ENCODE peak calls at places on chromosomes 1 and 21, in six cellular contexts. X is IMR-90, Y is neuronal stem cell, E is H9, R is trophoblast cell, M is mesenchymal stem cell. Q is an unnamed sample.

GRCh38 chr1:156492591-156493080 is 7.9 kb downstream of the MEF2D start:
- DNase-seq in X (no peak), Y (no peak), E (no peak), R (no peak), M (no peak), Q (no peak)

GRCh38 chr1:98034505-98034904 is 113.7 kb upstream of the DPYD start:
- DNase-seq in X (peak), Y (no peak), E (no peak), R (no peak), M (no peak), Q (no peak)

GRCh38 chr1:240575976-240576666 is 35.8 kb downstream of the GREM2 start:
- DNase-seq in X (peak), Y (no peak), E (no peak), R (peak), M (peak), Q (no peak)

GRCh38 chr1:150385537-150386445 is 21.8 kb downstream of the RPRD2 start:
- DNase-seq in X (no peak), Y (no peak), E (no peak), R (no peak), M (no peak), Q (no peak)

GRCh38 chr1:102833171-102833570 is 275.2 kb downstream of the COL11A1 start:
- DNase-seq in X (no peak), Y (no peak), E (no peak), R (peak), M (no peak), Q (no peak)

GRCh38 chr1:6570066-6570465 is 9.7 kb upstream of the ZBTB48 start:
- DNase-seq in X (no peak), Y (no peak), E (no peak), R (no peak), M (no peak), Q (no peak)

GRCh38 chr1:228901936-228902681 is 166.8 kb downstream of the RHOU start:
- DNase-seq in X (no peak), Y (no peak), E (no peak), R (no peak), M (no peak), Q (peak)

GRCh38 chr1:9996624-9997582 is at the start of gene RBP7:
- DNase-seq in X (no peak), Y (peak), E (peak), R (no peak), M (no peak), Q (peak)

GRCh38 chr21:21688877-21689276 is 690.7 kb downstream of the NCAM2 start:
- DNase-seq in X (peak), Y (peak), E (peak), R (peak), M (peak), Q (peak)

GRCh38 chr1:231040800-231041704 is 998 bp upstream of the FAM89A start:
- DNase-seq in X (no peak), Y (no peak), E (peak), R (peak), M (peak), Q (peak)

GRCh38 chr21:17195965-17196364 is 316.9 kb upstream of the CXADR start:
- DNase-seq in X (no peak), Y (no peak), E (no peak), R (no peak), M (no peak), Q (no peak)

GRCh38 chr1:203536981-203537455 is 43.1 kb downstream of the OPTC start:
- DNase-seq in X (peak), Y (no peak), E (no peak), R (peak), M (peak), Q (no peak)

GRCh38 chr1:8047686-8048522 is 21.8 kb upstream of the ERRFI1 start:
- DNase-seq in X (peak), Y (no peak), E (no peak), R (peak), M (peak), Q (no peak)

GRCh38 chr1:60281360-60281932 is 207.9 kb upstream of the C1orf87 start:
- DNase-seq in X (peak), Y (peak), E (peak), R (peak), M (peak), Q (peak)

GRCh38 chr1:6118415-6118814 is 61.7 kb downstream of the CHD5 start:
- DNase-seq in X (peak), Y (no peak), E (no peak), R (no peak), M (no peak), Q (no peak)

GRCh38 chr1:46805755-46806154 is 6.9 kb downstream of the CYP4B1 start:
- DNase-seq in X (no peak), Y (no peak), E (no peak), R (no peak), M (no peak), Q (no peak)

GRCh38 chr21:34235514-34235913 is 128.3 kb upstream of the KCNE2 start:
- DNase-seq in X (no peak), Y (peak), E (no peak), R (peak), M (no peak), Q (no peak)

GRCh38 chr1:231335663-231336602 is 1.7 kb downstream of the EXOC8 start:
- DNase-seq in X (no peak), Y (no peak), E (no peak), R (peak), M (peak), Q (no peak)

GRCh38 chr1:54810144-54810942 is 9.2 kb upstream of the TTC22 start:
- DNase-seq in X (peak), Y (peak), E (peak), R (peak), M (peak), Q (no peak)

GRCh38 chr1:226731257-226731893 is 7.7 kb downstream of the ITPKB start:
- DNase-seq in X (no peak), Y (no peak), E (no peak), R (no peak), M (no peak), Q (no peak)

GRCh38 chr21:27536319-27536718 is 569.4 kb upstream of the ADAMTS5 start:
- DNase-seq in X (peak), Y (no peak), E (no peak), R (no peak), M (peak), Q (no peak)

GRCh38 chr1:229993060-229993459 is 74.0 kb upstream of the GALNT2 start:
- DNase-seq in X (no peak), Y (no peak), E (no peak), R (no peak), M (no peak), Q (no peak)

GRCh38 chr1:34757386-34757785 is 2.2 kb upstream of the GJB4 start:
- DNase-seq in X (no peak), Y (no peak), E (no peak), R (no peak), M (no peak), Q (no peak)

GRCh38 chr1:245411245-245411644 is 256.5 kb downstream of the KIF26B start:
- DNase-seq in X (peak), Y (no peak), E (no peak), R (no peak), M (peak), Q (no peak)

GRCh38 chr1:231000201-231000600 is 21.3 kb downstream of the ARV1 start:
- DNase-seq in X (no peak), Y (no peak), E (no peak), R (no peak), M (no peak), Q (no peak)

GRCh38 chr1:211551628-211552465 is 27.1 kb downstream of the SLC30A1 start:
- DNase-seq in X (peak), Y (no peak), E (no peak), R (peak), M (peak), Q (no peak)

GRCh38 chr1:224726783-224727182 is 110.7 kb downstream of the CNIH3 start:
- DNase-seq in X (peak), Y (no peak), E (no peak), R (peak), M (peak), Q (no peak)

GRCh38 chr1:54588377-54588776 is 34.9 kb downstream of the FAM151A start:
- DNase-seq in X (no peak), Y (no peak), E (no peak), R (no peak), M (no peak), Q (no peak)

GRCh38 chr1:94095744-94096469 is 25.0 kb downstream of the ABCA4 start:
- DNase-seq in X (peak), Y (no peak), E (no peak), R (no peak), M (no peak), Q (no peak)

GRCh38 chr1:191255354-191256057 is 777.8 kb upstream of the BRINP3 start:
- DNase-seq in X (no peak), Y (peak), E (no peak), R (no peak), M (no peak), Q (no peak)

DNA sequence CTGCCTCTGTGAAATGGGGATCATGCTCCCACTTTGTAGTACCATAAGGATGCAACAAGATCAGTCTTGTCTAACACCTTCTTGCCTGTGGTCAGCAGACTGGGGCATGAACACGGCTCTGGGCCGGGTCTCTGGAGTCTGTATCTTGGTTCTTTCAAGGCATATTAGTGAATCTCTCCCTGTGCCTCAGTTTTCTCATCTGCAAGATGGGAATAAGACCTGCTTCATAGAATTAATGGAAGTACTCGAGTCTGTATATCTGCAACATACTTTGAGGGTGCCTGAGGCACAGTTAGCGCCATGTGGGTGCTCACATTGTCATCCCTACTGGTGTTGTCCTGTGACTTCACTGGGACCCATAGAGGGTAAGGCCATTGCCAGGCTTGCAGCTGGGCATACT is 84.6 kb downstream of the IGSF21 start:
- DNase-seq in X (no peak), Y (no peak), E (no peak), R (no peak), M (no peak), Q (no peak)
- H3K14ac ChIP-seq in X (no peak), Y (no peak), E (no peak), R (no peak), M (no peak), Q (no peak)

GRCh38 chr1:67647814-67648358 is 37.1 kb upstream of the GADD45A start:
- DNase-seq in X (no peak), Y (no peak), E (no peak), R (no peak), M (no peak), Q (no peak)
- H3K14ac ChIP-seq in X (no peak), Y (no peak), E (no peak), R (no peak), M (no peak), Q (no peak)

GRCh38 chr1:109136766-109137165 is 22.9 kb downstream of the ELAPOR1 start:
- DNase-seq in X (no peak), Y (no peak), E (no peak), R (no peak), M (no peak), Q (no peak)

GRCh38 chr1:109137959-109138757 is 24.2 kb downstream of the ELAPOR1 start:
- DNase-seq in X (no peak), Y (no peak), E (no peak), R (peak), M (no peak), Q (no peak)

GRCh38 chr1:109140384-109140783 is 26.5 kb downstream of the ELAPOR1 start:
- DNase-seq in X (no peak), Y (no peak), E (no peak), R (no peak), M (no peak), Q (no peak)

GRCh38 chr1:109142248-109142647 is 28.3 kb downstream of the ELAPOR1 start:
- DNase-seq in X (no peak), Y (no peak), E (no peak), R (no peak), M (no peak), Q (no peak)
- H3K14ac ChIP-seq in X (no peak), Y (no peak), E (no peak), R (no peak), M (no peak), Q (no peak)

GRCh38 chr1:85660541-85660940 is 47.7 kb downstream of the ZNHIT6 start:
- DNase-seq in X (no peak), Y (no peak), E (no peak), R (no peak), M (no peak), Q (no peak)
- H3K14ac ChIP-seq in X (no peak), Y (no peak), E (no peak), R (no peak), M (no peak), Q (no peak)

DNA sequence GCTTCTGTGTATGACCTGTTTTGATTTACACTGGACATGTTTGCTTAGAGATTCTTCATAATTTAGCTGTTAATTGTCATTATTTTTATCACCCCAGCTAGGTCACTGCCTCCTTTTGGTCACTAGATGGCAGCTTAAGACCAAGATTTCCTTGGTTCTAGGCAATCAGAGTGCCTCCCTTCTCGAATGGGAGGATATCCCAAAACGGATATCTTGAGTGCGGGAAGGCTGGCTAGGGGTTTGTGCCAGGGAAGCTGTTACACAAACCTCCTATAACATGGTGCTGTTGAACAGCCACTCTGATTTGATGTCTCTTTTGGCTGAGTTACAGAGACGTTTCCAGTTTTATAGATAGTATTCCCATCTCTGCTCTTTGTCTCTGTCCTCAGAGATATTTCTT is 283.5 kb downstream of the S1PR1 start:
- DNase-seq in X (peak), Y (peak), E (peak), R (peak), M (peak), Q (peak)
- H3K14ac ChIP-seq in X (no peak), Y (no peak), E (no peak), R (no peak), M (no peak), Q (no peak)

GRCh38 chr21:44699502-44700001 is 2.6 kb downstream of the KRTAP10-12 start:
- DNase-seq in X (no peak), Y (no peak), E (no peak), R (no peak), M (no peak), Q (no peak)
- H3K14ac ChIP-seq in X (no peak), Y (no peak), E (peak), R (no peak), M (no peak), Q (no peak)

DNA sequence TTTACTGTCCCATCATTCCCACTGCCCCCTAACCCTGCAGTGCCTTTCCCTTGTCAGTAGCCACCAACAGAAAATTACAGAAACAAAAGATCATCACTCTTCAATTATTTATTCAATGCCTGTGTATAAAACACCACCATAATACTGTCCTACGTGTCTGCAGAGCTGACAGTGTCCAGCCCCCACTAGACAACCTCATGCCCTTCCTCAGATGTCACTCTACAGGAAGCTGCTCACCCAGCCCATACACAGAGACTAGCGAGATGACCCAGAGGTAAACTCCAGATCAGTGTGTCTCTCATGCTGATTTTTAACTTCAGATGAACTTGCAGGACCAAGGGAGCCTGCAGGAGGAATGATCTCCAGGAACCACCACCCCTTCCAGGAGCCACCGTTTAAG is 51.3 kb upstream of the GJA5 start:
- DNase-seq in X (no peak), Y (no peak), E (no peak), R (no peak), M (no peak), Q (no peak)
- H3K14ac ChIP-seq in X (no peak), Y (no peak), E (no peak), R (no peak), M (no peak), Q (no peak)

DNA sequence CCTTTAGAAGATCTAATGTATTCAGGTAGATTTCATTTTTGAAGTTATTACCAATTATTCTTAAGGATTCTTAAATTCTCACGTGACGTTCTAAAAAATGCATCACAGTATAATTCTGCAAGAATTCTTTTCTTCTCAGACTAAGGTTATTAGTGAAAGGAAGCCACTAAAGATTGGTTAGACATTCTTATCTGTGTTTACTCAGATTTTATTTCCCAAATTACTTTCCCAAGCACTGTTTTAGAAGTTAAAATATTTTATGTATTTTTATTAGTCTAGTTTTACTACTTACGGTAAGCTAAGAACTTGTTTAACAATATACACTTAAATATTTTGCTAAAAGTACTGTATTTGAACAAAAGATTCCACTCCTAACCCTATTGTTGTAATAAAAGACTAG is 28.4 kb downstream of the AGO3 start:
- DNase-seq in X (no peak), Y (no peak), E (no peak), R (no peak), M (no peak), Q (no peak)
- H3K14ac ChIP-seq in X (no peak), Y (no peak), E (no peak), R (no peak), M (no peak), Q (no peak)

Q was measured in H1.